ENCODE peak calls at places on chromosomes 16 and 17, in eight cellular contexts. One of them, this sample, is unnamed.

GRCh38 chr16:87324411-87325275 is 7.5 kb upstream of the C16orf95 start:
- DNase-seq in COR-L47: peak; percentile 25
- DNase-seq in C1 segment of cervical spinal cord: no peak
- DNase-seq in A549: peak; percentile 19
- DNase-seq in astrocyte of the spinal cord: no peak
- DNase-seq in mammary epithelial cell: no peak
- DNase-seq in NCI-H2081: peak; percentile 8
- DNase-seq in right atrium auricular region: no peak
- DNase-seq in this sample: peak; percentile 14

GRCh38 chr17:66542183-66542966 is 240.0 kb downstream of the PRKCA start:
- DNase-seq in astrocyte of the spinal cord: peak; percentile 76
- DNase-seq in C1 segment of cervical spinal cord: no peak
- DNase-seq in right atrium auricular region: no peak
- DNase-seq in mammary epithelial cell: peak; percentile 85
- DNase-seq in NCI-H2081: no peak
- DNase-seq in COR-L47: no peak
- DNase-seq in A549: no peak
- DNase-seq in this sample: peak; percentile 76

GRCh38 chr17:77409282-77410161 is 268.8 kb downstream of the SEC14L1 start:
- DNase-seq in A549: no peak
- DNase-seq in astrocyte of the spinal cord: peak; percentile 77
- DNase-seq in right atrium auricular region: no peak
- DNase-seq in COR-L47: no peak
- DNase-seq in C1 segment of cervical spinal cord: no peak
- DNase-seq in mammary epithelial cell: peak; percentile 62
- DNase-seq in NCI-H2081: no peak
- DNase-seq in this sample: peak; percentile 82

GRCh38 chr17:82332669-82333278 is 792 bp downstream of the SECTM1 start:
- DNase-seq in COR-L47: no peak
- DNase-seq in astrocyte of the spinal cord: peak; percentile 45
- DNase-seq in NCI-H2081: no peak
- DNase-seq in mammary epithelial cell: peak; percentile 46
- DNase-seq in right atrium auricular region: peak; percentile 73
- DNase-seq in A549: peak; percentile 58
- DNase-seq in C1 segment of cervical spinal cord: no peak
- DNase-seq in this sample: peak; percentile 57

GRCh38 chr17:35243459-35244204 is 760 bp downstream of the SLFN5 start:
- DNase-seq in A549: peak; percentile 41
- DNase-seq in NCI-H2081: no peak
- DNase-seq in right atrium auricular region: peak; percentile 86
- DNase-seq in astrocyte of the spinal cord: peak; percentile 68
- DNase-seq in mammary epithelial cell: peak; percentile 68
- DNase-seq in C1 segment of cervical spinal cord: peak; percentile 56
- DNase-seq in COR-L47: no peak
- DNase-seq in this sample: peak; percentile 74

GRCh38 chr17:77507116-77507885 is 366.5 kb downstream of the SEC14L1 start:
- DNase-seq in A549: no peak
- DNase-seq in mammary epithelial cell: no peak
- DNase-seq in right atrium auricular region: no peak
- DNase-seq in C1 segment of cervical spinal cord: no peak
- DNase-seq in astrocyte of the spinal cord: peak; percentile 21
- DNase-seq in COR-L47: peak; percentile 5
- DNase-seq in NCI-H2081: no peak
- DNase-seq in this sample: no peak

GRCh38 chr17:42673885-42674754 is 2.7 kb downstream of the PLEKHH3 start:
- DNase-seq in astrocyte of the spinal cord: peak; percentile 62
- DNase-seq in NCI-H2081: no peak
- DNase-seq in A549: peak; percentile 66
- DNase-seq in mammary epithelial cell: peak; percentile 31
- DNase-seq in C1 segment of cervical spinal cord: no peak
- DNase-seq in right atrium auricular region: peak; percentile 71
- DNase-seq in COR-L47: peak; percentile 9
- DNase-seq in this sample: peak; percentile 73

GRCh38 chr17:61795546-61795945 is 67.8 kb downstream of the BRIP1 start:
- DNase-seq in NCI-H2081: no peak
- DNase-seq in A549: no peak
- DNase-seq in COR-L47: no peak
- DNase-seq in astrocyte of the spinal cord: no peak
- DNase-seq in C1 segment of cervical spinal cord: no peak
- DNase-seq in mammary epithelial cell: no peak
- DNase-seq in right atrium auricular region: no peak
- DNase-seq in this sample: no peak

GRCh38 chr16:3007957-3008748 is 4.6 kb upstream of the CLDN9 start:
- DNase-seq in A549: no peak
- DNase-seq in mammary epithelial cell: no peak
- DNase-seq in NCI-H2081: no peak
- DNase-seq in C1 segment of cervical spinal cord: no peak
- DNase-seq in astrocyte of the spinal cord: no peak
- DNase-seq in right atrium auricular region: no peak
- DNase-seq in COR-L47: no peak
- DNase-seq in this sample: no peak

GRCh38 chr16:31268033-31268365 is 8.2 kb downstream of the ITGAM start:
- DNase-seq in right atrium auricular region: no peak
- DNase-seq in COR-L47: no peak
- DNase-seq in astrocyte of the spinal cord: no peak
- DNase-seq in NCI-H2081: no peak
- DNase-seq in A549: no peak
- DNase-seq in C1 segment of cervical spinal cord: no peak
- DNase-seq in mammary epithelial cell: no peak
- DNase-seq in this sample: no peak

GRCh38 chr17:10127819-10128375 is 70.5 kb downstream of the GAS7 start:
- DNase-seq in mammary epithelial cell: no peak
- DNase-seq in right atrium auricular region: peak; percentile 94
- DNase-seq in A549: no peak
- DNase-seq in NCI-H2081: no peak
- DNase-seq in astrocyte of the spinal cord: peak; percentile 77
- DNase-seq in C1 segment of cervical spinal cord: peak; percentile 31
- DNase-seq in COR-L47: no peak
- DNase-seq in this sample: peak; percentile 81

GRCh38 chr17:34637548-34638525 is 58.5 kb downstream of the TMEM132E start:
- DNase-seq in right atrium auricular region: peak; percentile 68
- DNase-seq in A549: peak; percentile 67
- DNase-seq in NCI-H2081: peak; percentile 7
- DNase-seq in mammary epithelial cell: peak; percentile 32
- DNase-seq in C1 segment of cervical spinal cord: peak; percentile 41
- DNase-seq in astrocyte of the spinal cord: peak; percentile 31
- DNase-seq in COR-L47: peak; percentile 68
- DNase-seq in this sample: peak; percentile 74

GRCh38 chr16:61926766-61927165 is 109.5 kb downstream of the CDH8 start:
- DNase-seq in C1 segment of cervical spinal cord: no peak
- DNase-seq in right atrium auricular region: no peak
- DNase-seq in mammary epithelial cell: no peak
- DNase-seq in astrocyte of the spinal cord: peak; percentile 8
- DNase-seq in A549: no peak
- DNase-seq in COR-L47: peak; percentile 70
- DNase-seq in NCI-H2081: peak; percentile 32
- DNase-seq in this sample: peak; percentile 5

GRCh38 chr16:27721548-27722265 is 171.8 kb downstream of the KATNIP start:
- DNase-seq in mammary epithelial cell: no peak
- DNase-seq in astrocyte of the spinal cord: peak; percentile 55
- DNase-seq in right atrium auricular region: peak; percentile 94
- DNase-seq in C1 segment of cervical spinal cord: peak; percentile 62
- DNase-seq in A549: no peak
- DNase-seq in COR-L47: no peak
- DNase-seq in NCI-H2081: no peak
- DNase-seq in this sample: no peak

GRCh38 chr17:50026901-50027638 is 28.8 kb upstream of the ITGA3 start:
- DNase-seq in A549: peak; percentile 91
- DNase-seq in NCI-H2081: peak; percentile 63
- DNase-seq in right atrium auricular region: peak; percentile 91
- DNase-seq in mammary epithelial cell: peak; percentile 84
- DNase-seq in astrocyte of the spinal cord: peak; percentile 77
- DNase-seq in COR-L47: peak; percentile 49
- DNase-seq in C1 segment of cervical spinal cord: peak; percentile 64
- DNase-seq in this sample: peak; percentile 87

GRCh38 chr17:68383443-68384321 is 73.6 kb downstream of the WIPI1 start:
- DNase-seq in mammary epithelial cell: peak; percentile 14
- DNase-seq in right atrium auricular region: no peak
- DNase-seq in astrocyte of the spinal cord: peak; percentile 82
- DNase-seq in NCI-H2081: no peak
- DNase-seq in A549: peak; percentile 50
- DNase-seq in COR-L47: no peak
- DNase-seq in C1 segment of cervical spinal cord: no peak
- DNase-seq in this sample: peak; percentile 96

GRCh38 chr16:1335996-1336395 is 2.6 kb downstream of the BAIAP3 start:
- DNase-seq in NCI-H2081: no peak
- DNase-seq in right atrium auricular region: no peak
- DNase-seq in C1 segment of cervical spinal cord: no peak
- DNase-seq in A549: no peak
- DNase-seq in astrocyte of the spinal cord: no peak
- DNase-seq in mammary epithelial cell: no peak
- DNase-seq in COR-L47: peak; percentile 40
- DNase-seq in this sample: no peak

GRCh38 chr17:62178579-62178978 is 113.5 kb upstream of the MED13 start:
- DNase-seq in mammary epithelial cell: peak; percentile 87
- DNase-seq in NCI-H2081: no peak
- DNase-seq in A549: peak; percentile 47
- DNase-seq in COR-L47: no peak
- DNase-seq in right atrium auricular region: no peak
- DNase-seq in C1 segment of cervical spinal cord: no peak
- DNase-seq in astrocyte of the spinal cord: peak; percentile 24
- DNase-seq in this sample: peak; percentile 74

GRCh38 chr16:84589975-84590719 is 27.7 kb downstream of the COTL1 start:
- DNase-seq in COR-L47: no peak
- DNase-seq in A549: no peak
- DNase-seq in C1 segment of cervical spinal cord: no peak
- DNase-seq in astrocyte of the spinal cord: no peak
- DNase-seq in mammary epithelial cell: no peak
- DNase-seq in right atrium auricular region: no peak
- DNase-seq in NCI-H2081: no peak
- DNase-seq in this sample: no peak

GRCh38 chr17:81365148-81365600 is 30.1 kb upstream of the BAHCC1 start:
- DNase-seq in NCI-H2081: no peak
- DNase-seq in right atrium auricular region: peak; percentile 79
- DNase-seq in mammary epithelial cell: peak; percentile 82
- DNase-seq in astrocyte of the spinal cord: peak; percentile 79
- DNase-seq in COR-L47: no peak
- DNase-seq in C1 segment of cervical spinal cord: no peak
- DNase-seq in A549: no peak
- DNase-seq in this sample: peak; percentile 73

GRCh38 chr17:39668141-39668924 is at the start of gene PNMT:
- DNase-seq in NCI-H2081: peak; percentile 9
- DNase-seq in A549: peak; percentile 78
- DNase-seq in astrocyte of the spinal cord: peak; percentile 37
- DNase-seq in mammary epithelial cell: peak; percentile 19
- DNase-seq in C1 segment of cervical spinal cord: no peak
- DNase-seq in COR-L47: peak; percentile 66
- DNase-seq in right atrium auricular region: no peak
- DNase-seq in this sample: peak; percentile 55

GRCh38 chr16:19520861-19521331 is 1.0 kb downstream of the GDE1 start:
- DNase-seq in C1 segment of cervical spinal cord: no peak
- DNase-seq in COR-L47: no peak
- DNase-seq in right atrium auricular region: no peak
- DNase-seq in A549: peak; percentile 44
- DNase-seq in mammary epithelial cell: peak; percentile 78
- DNase-seq in astrocyte of the spinal cord: peak; percentile 26
- DNase-seq in NCI-H2081: no peak
- DNase-seq in this sample: peak; percentile 20

GRCh38 chr17:17484451-17484899 is 7.7 kb downstream of the MED9 start:
- DNase-seq in mammary epithelial cell: no peak
- DNase-seq in C1 segment of cervical spinal cord: no peak
- DNase-seq in NCI-H2081: no peak
- DNase-seq in COR-L47: no peak
- DNase-seq in A549: no peak
- DNase-seq in astrocyte of the spinal cord: no peak
- DNase-seq in right atrium auricular region: no peak
- DNase-seq in this sample: peak; percentile 34

GRCh38 chr16:15950167-15950854 is 895 bp downstream of the ABCC1 start:
- DNase-seq in astrocyte of the spinal cord: peak; percentile 44
- DNase-seq in A549: no peak
- DNase-seq in right atrium auricular region: no peak
- DNase-seq in NCI-H2081: no peak
- DNase-seq in mammary epithelial cell: peak; percentile 49
- DNase-seq in COR-L47: peak; percentile 21
- DNase-seq in C1 segment of cervical spinal cord: no peak
- DNase-seq in this sample: peak; percentile 60

GRCh38 chr16:48534601-48535340 is 75.2 kb downstream of the N4BP1 start:
- DNase-seq in A549: no peak
- DNase-seq in mammary epithelial cell: no peak
- DNase-seq in astrocyte of the spinal cord: no peak
- DNase-seq in C1 segment of cervical spinal cord: no peak
- DNase-seq in NCI-H2081: no peak
- DNase-seq in right atrium auricular region: no peak
- DNase-seq in COR-L47: no peak
- DNase-seq in this sample: no peak

GRCh38 chr17:42039794-42040763 is 10.3 kb downstream of the C17orf113 start:
- DNase-seq in COR-L47: no peak
- DNase-seq in mammary epithelial cell: no peak
- DNase-seq in NCI-H2081: no peak
- DNase-seq in astrocyte of the spinal cord: no peak
- DNase-seq in A549: no peak
- DNase-seq in C1 segment of cervical spinal cord: no peak
- DNase-seq in right atrium auricular region: no peak
- DNase-seq in this sample: no peak

GRCh38 chr16:30407794-30408534 is 558 bp downstream of the ZNF771 start:
- DNase-seq in NCI-H2081: no peak
- DNase-seq in right atrium auricular region: no peak
- DNase-seq in C1 segment of cervical spinal cord: no peak
- DNase-seq in COR-L47: no peak
- DNase-seq in A549: no peak
- DNase-seq in mammary epithelial cell: no peak
- DNase-seq in astrocyte of the spinal cord: no peak
- DNase-seq in this sample: peak; percentile 36

GRCh38 chr17:43530303-43531081 is 15.6 kb downstream of the ETV4 start:
- DNase-seq in COR-L47: no peak
- DNase-seq in A549: no peak
- DNase-seq in right atrium auricular region: peak; percentile 72
- DNase-seq in mammary epithelial cell: peak; percentile 20
- DNase-seq in NCI-H2081: no peak
- DNase-seq in C1 segment of cervical spinal cord: no peak
- DNase-seq in astrocyte of the spinal cord: peak; percentile 97
- DNase-seq in this sample: peak; percentile 61

GRCh38 chr17:80949451-80950421 is 41.9 kb upstream of the CHMP6 start:
- DNase-seq in astrocyte of the spinal cord: no peak
- DNase-seq in A549: no peak
- DNase-seq in NCI-H2081: no peak
- DNase-seq in mammary epithelial cell: no peak
- DNase-seq in COR-L47: no peak
- DNase-seq in C1 segment of cervical spinal cord: no peak
- DNase-seq in right atrium auricular region: no peak
- DNase-seq in this sample: no peak

This sample was measured in EL.